ENCODE peak calls at places on chromosomes 6 and 20, in nine cellular contexts. N, D, G, R, P, B, H, M and C are unnamed samples.

GRCh38 chr6:32148289-32148688 is 3.5 kb downstream of the PRRT1 start:
- DNase-seq in N (no peak), D (no peak), G (no peak), R (no peak), P (no peak), B (no peak), H (no peak), M (no peak), C (no peak)

GRCh38 chr20:35257175-35257909 is 20.6 kb downstream of the MMP24OS start:
- DNase-seq in N (no peak), D (peak), G (no peak), R (no peak), P (no peak), B (no peak), H (no peak), M (no peak), C (no peak)

GRCh38 chr20:17882065-17882833 is 86.3 kb downstream of the SNX5 start:
- DNase-seq in N (no peak), D (no peak), G (no peak), R (no peak), P (no peak), B (peak), H (no peak), M (no peak), C (no peak)

GRCh38 chr6:61809004-61809595 is 476.9 kb downstream of the KHDRBS2 start:
- DNase-seq in N (no peak), D (peak), G (peak), R (peak), P (no peak), B (no peak), H (no peak), M (no peak), C (no peak)

GRCh38 chr6:3075522-3076113 is 7.3 kb downstream of the RIPK1 start:
- DNase-seq in N (no peak), D (peak), G (no peak), R (peak), P (no peak), B (no peak), H (no peak), M (no peak), C (no peak)

GRCh38 chr20:54208492-54209044 is 681 bp downstream of the PFDN4 start:
- DNase-seq in N (no peak), D (peak), G (no peak), R (no peak), P (no peak), B (no peak), H (no peak), M (no peak), C (no peak)

GRCh38 chr6:23349521-23350147 is 776.4 kb upstream of the NRSN1 start:
- DNase-seq in N (no peak), D (peak), G (no peak), R (no peak), P (no peak), B (no peak), H (peak), M (no peak), C (no peak)

GRCh38 chr6:116034327-116034726 is 26.4 kb downstream of the FRK start:
- DNase-seq in N (no peak), D (peak), G (no peak), R (no peak), P (no peak), B (no peak), H (no peak), M (no peak), C (no peak)

GRCh38 chr6:449057-449430 is 57.5 kb downstream of the IRF4 start:
- DNase-seq in N (no peak), D (no peak), G (no peak), R (no peak), P (no peak), B (no peak), H (no peak), M (no peak), C (no peak)

GRCh38 chr6:47083586-47084047 is 41.5 kb upstream of the ADGRF1 start:
- DNase-seq in N (no peak), D (peak), G (no peak), R (peak), P (no peak), B (no peak), H (peak), M (no peak), C (no peak)

GRCh38 chr20:41619360-41620115 is 1.4 kb upstream of the CHD6 start:
- DNase-seq in N (no peak), D (peak), G (no peak), R (no peak), P (peak), B (no peak), H (no peak), M (no peak), C (no peak)

GRCh38 chr20:17499041-17499440 is 32.1 kb downstream of the BFSP1 start:
- DNase-seq in N (no peak), D (peak), G (no peak), R (no peak), P (no peak), B (no peak), H (no peak), M (no peak), C (no peak)